ENCODE peak calls at places on chromosome 20, in five cellular contexts. Q, C, T, S and X are unnamed samples.
A peak's percentile ranks its signal among the peaks of the same experiment; 100 is the strongest.

GRCh38 chr20:49174183-49174582 is 14.0 kb downstream of the STAU1 start:
- DNase-seq in S (no peak), Q (no peak), T (no peak), C (no peak), X (no peak)

GRCh38 chr20:45157977-45158376 is 16.7 kb upstream of the PI3 start:
- DNase-seq in T (no peak), Q (no peak), S (no peak), C (no peak), X (no peak)

GRCh38 chr20:57614490-57615471 is 5.4 kb downstream of the ZBP1 start:
- DNase-seq in Q (no peak), T (no peak), S (no peak), C (no peak), X (no peak)

GRCh38 chr20:61253264-61253639 is 1.2 kb downstream of the CDH4 start:
- DNase-seq in Q (no peak), T (no peak), C (no peak), S (no peak), X (no peak)

GRCh38 chr20:57811373-57812020 is 101.7 kb upstream of the PMEPA1 start:
- DNase-seq in T (no peak), C (no peak), S (no peak), Q (no peak), X (no peak)

GRCh38 chr20:62784497-62784896 is 11.8 kb upstream of the MRGBP start:
- DNase-seq in Q (no peak), S (no peak), T (no peak), C (no peak), X (no peak)

GRCh38 chr20:17650301-17650761 is 31.7 kb downstream of the RRBP1 start:
- DNase-seq in C (no peak), Q (no peak), T (no peak), S (no peak), X (no peak)

GRCh38 chr20:22692119-22692475 is 107.7 kb upstream of the FOXA2 start:
- DNase-seq in Q (no peak), C (no peak), S (no peak), T (no peak), X (no peak)

GRCh38 chr20:12287575-12287974 is 369.9 kb downstream of the BTBD3 start:
- DNase-seq in Q (no peak), S (no peak), T (no peak), C (no peak), X (no peak)

GRCh38 chr20:59010321-59010994 is 3.4 kb upstream of the CTSZ start:
- DNase-seq in C (no peak), Q (no peak), S (no peak), T (no peak), X (no peak)

GRCh38 chr20:32144898-32145662 is 35.6 kb downstream of the TM9SF4 start:
- DNase-seq in S (no peak), C (no peak), T (no peak), Q (no peak), X (no peak)

GRCh38 chr20:63585616-63586565 is 11.9 kb upstream of the HELZ2 start:
- DNase-seq in T (no peak), Q (no peak), C (no peak), S (no peak), X (no peak)

GRCh38 chr20:18639501-18639979 is 51.7 kb downstream of the DTD1 start:
- DNase-seq in T (no peak), S (no peak), Q (no peak), C (no peak), X (no peak)

GRCh38 chr20:15930324-15931305 is 642.6 kb downstream of the KIF16B start:
- DNase-seq in Q (no peak), S (no peak), C (peak; percentile 28), T (no peak), X (no peak)

GRCh38 chr20:1868856-1869255 is 26.4 kb upstream of the SIRPA start:
- DNase-seq in Q (no peak), C (no peak), S (no peak), T (no peak), X (no peak)

GRCh38 chr20:18187020-18187419 is 49.4 kb downstream of the KAT14 start:
- DNase-seq in S (no peak), Q (no peak), T (no peak), C (no peak), X (no peak)

GRCh38 chr20:32966881-32967781 is 37.1 kb downstream of the SUN5 start:
- DNase-seq in T (peak; percentile 41), Q (no peak), S (no peak), C (no peak), X (no peak)

GRCh38 chr20:20211274-20211987 is 156.5 kb upstream of the INSM1 start:
- DNase-seq in T (no peak), C (no peak), S (no peak), Q (no peak), X (no peak)

GRCh38 chr20:32516583-32516982 is 68.5 kb downstream of the NOL4L start:
- DNase-seq in C (no peak), T (no peak), Q (no peak), S (no peak), X (no peak)

GRCh38 chr20:30611239-30611984 is 646.1 kb upstream of the DEFB115 start:
- DNase-seq in T (no peak), S (no peak), Q (no peak), C (no peak), X (no peak)

GRCh38 chr20:51506527-51507356 is 35.8 kb downstream of the NFATC2 start:
- DNase-seq in C (no peak), S (no peak), T (no peak), Q (no peak), X (no peak)

GRCh38 chr20:25269057-25269832 is 21.4 kb downstream of the PYGB start:
- DNase-seq in T (no peak), C (no peak), Q (no peak), S (no peak), X (no peak)

GRCh38 chr20:25269833-25270170 is 21.9 kb downstream of the PYGB start:
- DNase-seq in Q (no peak), T (no peak), C (no peak), S (no peak), X (no peak)

GRCh38 chr20:25272223-25273000 is 24.5 kb downstream of the PYGB start:
- DNase-seq in C (no peak), S (no peak), T (no peak), Q (no peak), X (no peak)

GRCh38 chr20:25271486-25272222 is 23.8 kb downstream of the PYGB start:
- DNase-seq in C (no peak), Q (no peak), S (no peak), T (no peak), X (no peak)

DNA sequence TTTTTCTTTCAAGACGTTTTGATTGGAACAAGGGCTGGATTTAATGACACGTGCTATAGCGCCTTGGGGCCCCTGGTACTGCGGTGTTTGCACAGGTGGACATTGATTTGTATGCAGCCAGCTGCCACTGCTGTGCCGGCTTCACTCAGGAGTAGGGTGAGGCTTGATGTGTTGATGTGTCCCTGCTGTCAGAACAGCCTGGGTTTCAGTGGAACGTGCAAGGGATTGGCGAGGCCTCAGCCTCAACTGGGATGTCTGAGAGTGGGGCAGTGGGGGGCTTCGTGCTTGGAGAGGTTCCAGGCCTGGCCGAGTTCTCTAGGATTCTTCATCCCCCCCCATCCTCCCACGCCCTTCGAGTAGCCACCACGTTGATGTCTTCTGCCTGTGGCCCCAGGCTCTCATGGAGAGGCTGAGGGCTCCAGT is 23.0 kb downstream of the PYGB start:
- DNase-seq in C (no peak), T (no peak), S (no peak), Q (no peak), X (no peak)
- TF ChIP-seq POLR2A in C (no peak), T (no peak), S (no peak), Q (no peak), X (no peak)

GRCh38 chr20:3614509-3614908 is 48.7 kb downstream of the GFRA4 start:
- DNase-seq in S (no peak), Q (no peak), C (no peak), T (no peak), X (no peak)

GRCh38 chr20:3616250-3616649 is 46.9 kb downstream of the GFRA4 start:
- DNase-seq in T (no peak), S (no peak), C (no peak), Q (no peak), X (no peak)

GRCh38 chr20:3613821-3614440 is 49.3 kb downstream of the GFRA4 start:
- DNase-seq in T (no peak), C (no peak), S (no peak), Q (no peak), X (no peak)

DNA sequence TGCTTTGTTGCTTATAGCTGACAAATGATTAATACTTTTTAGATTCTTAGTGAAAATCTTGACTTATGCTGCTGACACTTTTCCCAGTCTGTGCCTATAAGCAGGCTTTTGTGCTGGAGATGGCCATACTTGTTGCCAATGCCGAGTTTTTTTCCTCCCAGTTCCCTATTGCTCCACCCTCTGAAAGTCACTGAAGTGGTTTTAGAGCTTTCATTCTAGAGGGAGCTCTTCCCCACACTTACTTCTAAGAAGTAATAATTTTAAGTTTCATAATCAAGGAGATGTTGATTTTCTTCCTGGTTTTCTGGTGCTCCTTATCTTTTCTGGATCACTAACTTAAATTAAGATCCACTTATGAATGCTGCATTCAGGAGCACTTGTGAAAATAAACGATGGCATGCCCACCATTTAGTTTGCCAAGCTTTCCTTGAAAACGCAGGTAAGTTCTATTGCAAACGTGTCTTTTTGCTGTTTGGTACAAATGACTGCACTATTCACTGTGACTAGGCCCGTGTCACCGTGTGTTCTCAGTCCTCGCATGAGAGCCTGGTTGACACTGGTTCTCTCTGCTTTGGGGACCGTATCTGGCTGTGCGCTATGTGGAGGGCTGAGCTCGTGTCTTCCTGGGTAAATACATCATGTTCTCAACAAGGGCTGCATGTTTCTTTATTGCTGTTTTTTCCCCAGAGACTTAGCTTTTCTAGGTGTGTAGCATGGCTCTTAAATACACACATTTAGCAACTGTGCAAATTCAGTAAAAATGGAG is 50.2 kb downstream of the GFRA4 start:
- DNase-seq in T (no peak), S (no peak), Q (no peak), C (no peak), X (no peak)
- TF ChIP-seq TAF1 in T (no peak), S (no peak), Q (no peak), C (no peak), X (no peak)

GRCh38 chr20:36071848-36072247 is 82.7 kb upstream of the EPB41L1 start:
- DNase-seq in T (no peak), S (no peak), Q (no peak), C (no peak), X (no peak)
- TF ChIP-seq POLR2A in T (no peak), S (no peak), Q (no peak), C (no peak), X (no peak)

GRCh38 chr20:47124235-47124717 is 229.6 kb downstream of the EYA2 start:
- DNase-seq in S (no peak), Q (no peak), C (no peak), T (no peak), X (no peak)

GRCh38 chr20:47126374-47126705 is 230.2 kb downstream of the ZMYND8 start:
- DNase-seq in S (no peak), C (no peak), T (no peak), Q (no peak), X (no peak)

GRCh38 chr20:47125553-47126373 is 230.7 kb downstream of the ZMYND8 start:
- DNase-seq in Q (no peak), C (no peak), T (no peak), S (no peak), X (no peak)

GRCh38 chr20:47127986-47128385 is 228.5 kb downstream of the ZMYND8 start:
- DNase-seq in C (no peak), T (no peak), Q (no peak), S (no peak), X (no peak)

DNA sequence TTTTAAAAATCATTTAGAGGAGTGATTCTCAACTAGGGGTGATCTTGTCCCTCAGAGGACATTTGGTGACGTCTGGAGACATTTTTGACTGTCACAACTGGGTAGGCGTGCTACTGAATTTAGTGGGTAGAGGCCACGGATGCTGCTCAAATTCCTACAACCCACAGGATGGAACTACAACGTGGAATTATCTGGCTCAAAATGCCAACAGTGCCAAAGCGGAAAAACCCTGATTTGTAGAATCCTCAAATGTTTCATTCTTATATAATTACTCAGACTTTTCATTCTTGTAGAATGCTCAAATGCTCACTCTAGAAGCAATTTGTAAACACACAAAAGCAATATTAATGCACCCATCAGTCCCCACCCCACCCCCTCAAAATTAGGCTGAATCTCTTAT is 229.8 kb downstream of the ZMYND8 start:
- DNase-seq in T (no peak), Q (no peak), C (no peak), S (no peak), X (no peak)
- TF ChIP-seq TAF1 in T (no peak), Q (no peak), C (no peak), S (no peak), X (no peak)